ENCODE peak calls at places on chromosomes 5 and 9, in six cellular contexts. One of them, this sample, is unnamed.

GRCh38 chr9:112268421-112268820 is 65.0 kb downstream of the PTBP3 start:
- DNase-seq in heart right ventricle: no peak
- DNase-seq in non-pigmented ciliary epithelial cell: no peak
- DNase-seq in activated naive CD4-positive, alpha-beta T cell treated with Interleukin-2 at 50 U/mL for 16 hours: no peak
- DNase-seq in amniotic stem cell: no peak
- DNase-seq in sigmoid colon: no peak
- DNase-seq in this sample: no peak

GRCh38 chr5:51279983-51280382 is 103.3 kb upstream of the ISL1 start:
- DNase-seq in sigmoid colon: no peak
- DNase-seq in activated naive CD4-positive, alpha-beta T cell treated with Interleukin-2 at 50 U/mL for 16 hours: no peak
- DNase-seq in heart right ventricle: no peak
- DNase-seq in amniotic stem cell: no peak
- DNase-seq in non-pigmented ciliary epithelial cell: no peak
- DNase-seq in this sample: no peak

GRCh38 chr5:5787366-5787765 is 364.9 kb downstream of the ICE1 start:
- DNase-seq in activated naive CD4-positive, alpha-beta T cell treated with Interleukin-2 at 50 U/mL for 16 hours: no peak
- DNase-seq in sigmoid colon: no peak
- DNase-seq in heart right ventricle: no peak
- DNase-seq in amniotic stem cell: no peak
- DNase-seq in non-pigmented ciliary epithelial cell: no peak
- DNase-seq in this sample: no peak

GRCh38 chr9:17116400-17116837 is 18.4 kb upstream of the CNTLN start:
- DNase-seq in sigmoid colon: no peak
- DNase-seq in heart right ventricle: no peak
- DNase-seq in amniotic stem cell: peak
- DNase-seq in non-pigmented ciliary epithelial cell: no peak
- DNase-seq in activated naive CD4-positive, alpha-beta T cell treated with Interleukin-2 at 50 U/mL for 16 hours: no peak
- DNase-seq in this sample: no peak

GRCh38 chr5:91293131-91293530 is 90.0 kb downstream of the ARRDC3 start:
- DNase-seq in non-pigmented ciliary epithelial cell: no peak
- DNase-seq in sigmoid colon: no peak
- DNase-seq in heart right ventricle: no peak
- DNase-seq in amniotic stem cell: no peak
- DNase-seq in activated naive CD4-positive, alpha-beta T cell treated with Interleukin-2 at 50 U/mL for 16 hours: no peak
- DNase-seq in this sample: no peak

GRCh38 chr9:122226758-122227575 is 1.8 kb downstream of the LHX6 start:
- DNase-seq in activated naive CD4-positive, alpha-beta T cell treated with Interleukin-2 at 50 U/mL for 16 hours: no peak
- DNase-seq in heart right ventricle: no peak
- DNase-seq in non-pigmented ciliary epithelial cell: no peak
- DNase-seq in amniotic stem cell: no peak
- DNase-seq in sigmoid colon: no peak
- DNase-seq in this sample: no peak

GRCh38 chr5:61474746-61475145 is 142.7 kb downstream of the ZSWIM6 start:
- DNase-seq in amniotic stem cell: no peak
- DNase-seq in heart right ventricle: no peak
- DNase-seq in activated naive CD4-positive, alpha-beta T cell treated with Interleukin-2 at 50 U/mL for 16 hours: no peak
- DNase-seq in sigmoid colon: no peak
- DNase-seq in non-pigmented ciliary epithelial cell: no peak
- DNase-seq in this sample: no peak

GRCh38 chr9:93260290-93261066 is 76.5 kb downstream of the WNK2 start:
- DNase-seq in sigmoid colon: peak
- DNase-seq in activated naive CD4-positive, alpha-beta T cell treated with Interleukin-2 at 50 U/mL for 16 hours: no peak
- DNase-seq in heart right ventricle: no peak
- DNase-seq in amniotic stem cell: no peak
- DNase-seq in non-pigmented ciliary epithelial cell: no peak
- DNase-seq in this sample: no peak

GRCh38 chr5:150523472-150524350 is 15.8 kb downstream of the NDST1 start:
- DNase-seq in amniotic stem cell: peak
- DNase-seq in activated naive CD4-positive, alpha-beta T cell treated with Interleukin-2 at 50 U/mL for 16 hours: no peak
- DNase-seq in sigmoid colon: no peak
- DNase-seq in heart right ventricle: peak
- DNase-seq in non-pigmented ciliary epithelial cell: no peak
- DNase-seq in this sample: no peak

GRCh38 chr5:37071901-37072581 is 177.1 kb downstream of the CPLANE1 start:
- DNase-seq in amniotic stem cell: peak
- DNase-seq in activated naive CD4-positive, alpha-beta T cell treated with Interleukin-2 at 50 U/mL for 16 hours: no peak
- DNase-seq in heart right ventricle: no peak
- DNase-seq in non-pigmented ciliary epithelial cell: peak
- DNase-seq in sigmoid colon: no peak
- DNase-seq in this sample: no peak

GRCh38 chr9:68546596-68547390 is 6.1 kb upstream of the TMEM252 start:
- DNase-seq in non-pigmented ciliary epithelial cell: no peak
- DNase-seq in activated naive CD4-positive, alpha-beta T cell treated with Interleukin-2 at 50 U/mL for 16 hours: no peak
- DNase-seq in amniotic stem cell: no peak
- DNase-seq in heart right ventricle: no peak
- DNase-seq in sigmoid colon: no peak
- DNase-seq in this sample: no peak

GRCh38 chr5:35131723-35132122 is 84.0 kb upstream of the AGXT2 start:
- DNase-seq in activated naive CD4-positive, alpha-beta T cell treated with Interleukin-2 at 50 U/mL for 16 hours: no peak
- DNase-seq in sigmoid colon: no peak
- DNase-seq in heart right ventricle: no peak
- DNase-seq in non-pigmented ciliary epithelial cell: no peak
- DNase-seq in amniotic stem cell: no peak
- DNase-seq in this sample: no peak

GRCh38 chr9:34502471-34503335 is 20.1 kb downstream of the ENHO start:
- DNase-seq in non-pigmented ciliary epithelial cell: no peak
- DNase-seq in heart right ventricle: no peak
- DNase-seq in amniotic stem cell: no peak
- DNase-seq in activated naive CD4-positive, alpha-beta T cell treated with Interleukin-2 at 50 U/mL for 16 hours: no peak
- DNase-seq in sigmoid colon: no peak
- DNase-seq in this sample: no peak